ENCODE peak calls at places on chromosome 22, in ten cellular contexts. Y is NCI-H1436; S is GM13976; A is activated naive CD4-positive, alpha-beta T cell treated with Interleukin-2 at 50 U/mL for 16 hours; O is upper lobe of right lung; H is cardiac muscle cell; P is neuronal stem cell; X is left colon; K is EH; B is non-pigmented ciliary epithelial cell. W is an unnamed sample.

GRCh38 chr22:48664586-48664985 is 1163.1 kb downstream of the BRD1 start:
- DNase-seq in O (no peak), Y (no peak), X (no peak), K (no peak), P (no peak), H (no peak), B (no peak), S (no peak), A (no peak), W (no peak)

GRCh38 chr22:18994056-18994455 is 58.0 kb upstream of the PRODH start:
- DNase-seq in B (no peak), S (no peak), O (no peak), Y (no peak), A (no peak), X (no peak), K (no peak), H (no peak), P (no peak), W (no peak)

GRCh38 chr22:48890693-48891554 is 936.7 kb downstream of the BRD1 start:
- DNase-seq in X (no peak), H (no peak), Y (no peak), S (peak; percentile 10), B (no peak), O (peak; percentile 42), K (no peak), A (no peak), P (no peak), W (no peak)

GRCh38 chr22:49215840-49216239 is 611.8 kb downstream of the BRD1 start:
- DNase-seq in S (no peak), Y (no peak), O (peak; percentile 7), H (no peak), A (no peak), K (no peak), P (no peak), X (no peak), B (no peak), W (no peak)

GRCh38 chr22:23037429-23038333 is 32.6 kb upstream of the GNAZ start:
- DNase-seq in H (no peak), O (no peak), K (no peak), P (no peak), A (no peak), Y (no peak), B (no peak), S (no peak), X (no peak), W (no peak)

GRCh38 chr22:49163258-49163959 is 664.3 kb downstream of the BRD1 start:
- DNase-seq in H (no peak), P (no peak), Y (no peak), K (no peak), O (no peak), X (no peak), S (peak; percentile 17), A (no peak), B (no peak), W (no peak)

GRCh38 chr22:17867160-17867785 is 93.0 kb upstream of the BID start:
- DNase-seq in A (no peak), X (peak; percentile 84), P (no peak), Y (no peak), S (no peak), K (no peak), O (no peak), H (no peak), B (no peak), W (no peak)

GRCh38 chr22:43532301-43533050 is 120.7 kb downstream of the MPPED1 start:
- DNase-seq in P (no peak), Y (no peak), O (no peak), A (no peak), S (no peak), X (no peak), B (no peak), H (no peak), K (no peak), W (no peak)

GRCh38 chr22:37193629-37194191 is 5.7 kb upstream of the C1QTNF6 start:
- DNase-seq in A (peak; percentile 36), X (no peak), S (peak; percentile 62), Y (no peak), K (peak; percentile 60), O (no peak), B (no peak), P (no peak), H (no peak), W (no peak)

GRCh38 chr22:33889748-33890147 is 30.5 kb downstream of the LARGE1 start:
- DNase-seq in S (no peak), A (no peak), P (no peak), Y (no peak), X (no peak), O (no peak), B (no peak), K (no peak), H (no peak), W (no peak)

GRCh38 chr22:31852691-31853370 is 91.5 kb upstream of the YWHAH start:
- DNase-seq in X (no peak), A (no peak), H (no peak), Y (no peak), P (no peak), O (no peak), B (no peak), S (no peak), K (peak; percentile 15), W (no peak)

GRCh38 chr22:41873391-41873790 is 40.5 kb downstream of the SREBF2 start:
- DNase-seq in B (no peak), A (peak; percentile 25), H (no peak), P (no peak), O (no peak), S (no peak), X (no peak), Y (no peak), K (no peak), W (no peak)

GRCh38 chr22:18929459-18929858 is 6.6 kb downstream of the PRODH start:
- DNase-seq in X (no peak), B (no peak), P (no peak), K (no peak), S (no peak), H (no peak), Y (no peak), A (no peak), O (no peak), W (no peak)

GRCh38 chr22:19802881-19803735 is 42.5 kb downstream of the TBX1 start:
- DNase-seq in Y (no peak), X (no peak), B (no peak), H (no peak), K (no peak), A (no peak), S (no peak), O (peak; percentile 60), P (no peak), W (no peak)

GRCh38 chr22:42328130-42328821 is 57.8 kb upstream of the TCF20 start:
- DNase-seq in S (no peak), P (no peak), H (no peak), B (no peak), Y (no peak), O (no peak), K (no peak), X (no peak), A (peak; percentile 29), W (no peak)

GRCh38 chr22:50705219-50705691 is 32.6 kb downstream of the SHANK3 start:
- DNase-seq in O (peak; percentile 69), S (no peak), H (peak; percentile 93), P (peak; percentile 93), K (no peak), B (peak; percentile 44), X (peak; percentile 28), Y (peak; percentile 97), A (no peak), W (peak; percentile 42)

GRCh38 chr22:42786606-42787356 is 66.1 kb upstream of the A4GALT start:
- DNase-seq in P (no peak), S (no peak), H (no peak), X (no peak), A (no peak), O (no peak), B (no peak), Y (no peak), K (no peak), W (no peak)

GRCh38 chr22:27377901-27378300 is 423.7 kb downstream of the MN1 start:
- DNase-seq in A (no peak), S (no peak), H (no peak), Y (no peak), X (peak; percentile 33), B (no peak), K (no peak), O (no peak), P (no peak), W (no peak)

GRCh38 chr22:44197271-44197670 is 16.5 kb downstream of the PARVG start:
- DNase-seq in O (no peak), X (no peak), K (no peak), B (no peak), H (no peak), S (no peak), P (no peak), A (no peak), Y (no peak), W (no peak)

GRCh38 chr22:50544746-50545253 is 899 bp upstream of the KLHDC7B start:
- DNase-seq in A (no peak), K (no peak), O (peak; percentile 86), S (peak; percentile 37), P (no peak), H (no peak), X (peak; percentile 59), B (no peak), Y (no peak), W (no peak)